ENCODE peak calls at places on chromosomes 4 and X, in seven cellular contexts. E, L, C, F, D, H and G are unnamed samples.

GRCh38 chr4:73309211-73309610 is 50.6 kb upstream of the ANKRD17 start:
- DNase-seq in E (no peak), L (no peak), C (no peak), F (no peak), D (no peak), H (no peak), G (no peak)

GRCh38 chr4:156113138-156113537 is 159.5 kb upstream of the CTSO start:
- DNase-seq in E (no peak), L (no peak), C (no peak), F (no peak), D (no peak), H (no peak), G (no peak)

GRCh38 chrX:1462596-1463251 is 10.0 kb upstream of the ASMTL start:
- DNase-seq in E (no peak), L (no peak), C (no peak), F (peak), D (peak), H (peak), G (no peak)

GRCh38 chr4:1172971-1173757 is 781 bp upstream of the SPON2 start:
- DNase-seq in E (no peak), L (no peak), C (no peak), F (no peak), D (peak), H (peak), G (no peak)

GRCh38 chr4:156598138-156598681 is 373.4 kb downstream of the PDGFC start:
- DNase-seq in E (no peak), L (peak), C (no peak), F (no peak), D (no peak), H (no peak), G (no peak)

GRCh38 chr4:169158046-169158445 is 112.7 kb downstream of the SH3RF1 start:
- DNase-seq in E (no peak), L (no peak), C (no peak), F (no peak), D (no peak), H (no peak), G (no peak)

GRCh38 chr4:184288451-184289178 is 70.9 kb upstream of the ENPP6 start:
- DNase-seq in E (no peak), L (no peak), C (peak), F (no peak), D (no peak), H (no peak), G (no peak)

GRCh38 chr4:123616970-123617392 is 220.4 kb downstream of the SPRY1 start:
- DNase-seq in E (peak), L (no peak), C (peak), F (peak), D (peak), H (no peak), G (peak)

GRCh38 chrX:1592128-1592862 is 891 bp downstream of the AKAP17A start:
- DNase-seq in E (no peak), L (peak), C (peak), F (no peak), D (no peak), H (no peak), G (no peak)

GRCh38 chrX:30156880-30157560 is 58.3 kb upstream of the MAGEB2 start:
- DNase-seq in E (no peak), L (no peak), C (no peak), F (no peak), D (no peak), H (no peak), G (no peak)

GRCh38 chrX:46444011-46444410 is 101.2 kb downstream of the ZNF674 start:
- DNase-seq in E (no peak), L (peak), C (no peak), F (no peak), D (no peak), H (peak), G (no peak)

GRCh38 chr4:98720871-98721480 is 62.6 kb upstream of the TSPAN5 start:
- DNase-seq in E (no peak), L (no peak), C (no peak), F (no peak), D (no peak), H (no peak), G (no peak)

GRCh38 chr4:24771241-24771640 is 24.1 kb upstream of the SOD3 start:
- DNase-seq in E (no peak), L (no peak), C (no peak), F (no peak), D (no peak), H (no peak), G (no peak)

GRCh38 chr4:38065181-38065580 is 105.0 kb downstream of the PTTG2 start:
- DNase-seq in E (no peak), L (no peak), C (no peak), F (no peak), D (no peak), H (no peak), G (no peak)

GRCh38 chr4:78297075-78297815 is 240.1 kb downstream of the FRAS1 start:
- DNase-seq in E (no peak), L (no peak), C (no peak), F (no peak), D (no peak), H (no peak), G (no peak)

GRCh38 chrX:102154900-102155805 is 624 bp downstream of the BEX5 start:
- DNase-seq in E (no peak), L (peak), C (peak), F (no peak), D (peak), H (no peak), G (no peak)

GRCh38 chr4:97910005-97910404 is 233.3 kb downstream of the STPG2 start:
- DNase-seq in E (no peak), L (peak), C (no peak), F (no peak), D (no peak), H (peak), G (no peak)

GRCh38 chr4:30744957-30745640 is 24.9 kb downstream of the PCDH7 start:
- DNase-seq in E (no peak), L (peak), C (no peak), F (no peak), D (no peak), H (no peak), G (no peak)

GRCh38 chr4:77025643-77026321 is 50.0 kb downstream of the CCNI start:
- DNase-seq in E (no peak), L (no peak), C (no peak), F (no peak), D (no peak), H (no peak), G (no peak)

GRCh38 chr4:172962564-172963353 is 205.9 kb upstream of the GALNT7 start:
- DNase-seq in E (no peak), L (no peak), C (peak), F (no peak), D (no peak), H (peak), G (no peak)

GRCh38 chr4:96766359-96766758 is 926.5 kb downstream of the PDHA2 start:
- DNase-seq in E (no peak), L (no peak), C (no peak), F (no peak), D (no peak), H (no peak), G (no peak)

GRCh38 chrX:15594371-15594770 is 6.4 kb downstream of the ACE2 start:
- DNase-seq in E (no peak), L (peak), C (no peak), F (no peak), D (no peak), H (peak), G (no peak)
- TF ChIP-seq CTCF in E (peak), L (no peak), C (no peak), F (no peak), D (no peak), H (no peak), G (no peak)

DNA sequence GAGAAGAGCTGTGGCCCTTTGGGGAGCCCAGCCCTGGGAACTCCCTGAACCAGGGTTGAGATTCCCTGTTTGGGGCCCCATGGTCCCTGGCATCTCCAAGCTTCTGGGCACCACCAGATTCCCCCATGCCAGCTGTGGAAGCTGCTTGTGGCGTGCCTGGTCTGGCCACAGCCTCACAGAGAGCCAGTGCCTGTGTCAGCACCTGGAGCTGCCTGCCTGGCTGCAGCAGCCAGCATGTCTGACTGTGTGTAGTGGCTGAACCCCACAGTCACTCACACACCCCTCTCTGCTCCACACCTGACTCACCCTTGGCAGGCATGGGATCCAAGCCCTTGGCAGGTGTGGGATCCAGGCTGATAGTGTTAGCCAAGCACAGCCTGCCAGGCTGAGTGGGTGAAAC is 97.2 kb upstream of the GALNTL6 start:
- DNase-seq in E (no peak), L (no peak), C (no peak), F (no peak), D (no peak), H (no peak), G (no peak)
- TF ChIP-seq CTCF in E (no peak), L (no peak), C (no peak), F (no peak), D (no peak), H (no peak), G (no peak)

GRCh38 chr4:57443308-57444243 is 333.4 kb upstream of the IGFBP7 start:
- DNase-seq in E (peak), L (peak), C (no peak), F (peak), D (no peak), H (no peak), G (no peak)

GRCh38 chr4:57435300-57435699 is 325.1 kb upstream of the IGFBP7 start:
- DNase-seq in E (no peak), L (no peak), C (no peak), F (no peak), D (no peak), H (no peak), G (no peak)

GRCh38 chr4:57442834-57443291 is 332.7 kb upstream of the IGFBP7 start:
- DNase-seq in E (peak), L (peak), C (peak), F (peak), D (peak), H (peak), G (no peak)

GRCh38 chr4:57442241-57442640 is 332.1 kb upstream of the IGFBP7 start:
- DNase-seq in E (no peak), L (no peak), C (no peak), F (no peak), D (no peak), H (no peak), G (no peak)

GRCh38 chr4:57437649-57438048 is 327.5 kb upstream of the IGFBP7 start:
- DNase-seq in E (no peak), L (no peak), C (no peak), F (no peak), D (no peak), H (no peak), G (no peak)
- TF ChIP-seq CTCF in E (no peak), L (no peak), C (no peak), F (no peak), D (no peak), H (no peak), G (no peak)

GRCh38 chr4:181938641-181939040 is 304.6 kb upstream of the TENM3 start:
- DNase-seq in E (no peak), L (no peak), C (no peak), F (no peak), D (no peak), H (no peak), G (no peak)

GRCh38 chr4:181933471-181933870 is 309.7 kb upstream of the TENM3 start:
- DNase-seq in E (no peak), L (no peak), C (no peak), F (no peak), D (no peak), H (no peak), G (no peak)

GRCh38 chr4:181944527-181944926 is 298.7 kb upstream of the TENM3 start:
- DNase-seq in E (no peak), L (no peak), C (no peak), F (no peak), D (no peak), H (no peak), G (no peak)

GRCh38 chr4:181939199-181939945 is 303.8 kb upstream of the TENM3 start:
- DNase-seq in E (no peak), L (no peak), C (no peak), F (no peak), D (no peak), H (peak), G (no peak)
- TF ChIP-seq CTCF in E (peak), L (peak), C (no peak), F (no peak), D (no peak), H (no peak), G (no peak)

GRCh38 chrX:88135735-88136134 is 611.3 kb upstream of the CPXCR1 start:
- DNase-seq in E (no peak), L (peak), C (no peak), F (no peak), D (no peak), H (no peak), G (no peak)
- TF ChIP-seq CTCF in E (no peak), L (no peak), C (no peak), F (no peak), D (no peak), H (peak), G (no peak)

GRCh38 chr4:114488301-114488982 is 110.2 kb upstream of the UGT8 start:
- DNase-seq in E (no peak), L (no peak), C (no peak), F (no peak), D (no peak), H (no peak), G (no peak)

GRCh38 chr4:114495471-114495928 is 103.1 kb upstream of the UGT8 start:
- DNase-seq in E (no peak), L (peak), C (no peak), F (no peak), D (peak), H (no peak), G (no peak)

GRCh38 chr4:114497116-114497515 is 101.5 kb upstream of the UGT8 start:
- DNase-seq in E (no peak), L (no peak), C (no peak), F (no peak), D (no peak), H (no peak), G (no peak)

GRCh38 chr4:114494257-114494803 is 104.3 kb upstream of the UGT8 start:
- DNase-seq in E (no peak), L (no peak), C (no peak), F (no peak), D (no peak), H (no peak), G (no peak)
- TF ChIP-seq CTCF in E (no peak), L (no peak), C (no peak), F (no peak), D (no peak), H (no peak), G (no peak)

DNA sequence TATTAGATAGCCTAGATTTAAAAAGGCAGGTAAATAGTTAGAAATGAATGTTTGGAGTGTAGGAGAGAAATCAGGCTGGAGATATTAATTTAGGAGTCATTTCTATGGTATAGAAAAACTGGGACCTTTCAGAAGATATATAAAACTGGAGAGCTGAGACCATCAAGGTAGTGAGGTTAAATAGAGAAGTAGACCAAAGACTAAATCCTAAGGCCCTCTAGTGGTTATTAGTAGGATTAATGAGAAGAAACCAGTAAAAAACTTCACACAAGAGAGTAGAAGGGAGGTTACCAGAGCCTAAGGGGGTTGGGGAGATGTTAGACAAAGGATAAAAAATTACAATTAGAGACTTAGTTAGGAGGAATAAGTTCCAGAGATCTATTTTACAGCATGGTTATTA is 351.0 kb upstream of the SPANXN1 start:
- DNase-seq in E (no peak), L (peak), C (no peak), F (no peak), D (no peak), H (no peak), G (no peak)
- TF ChIP-seq CTCF in E (no peak), L (no peak), C (no peak), F (no peak), D (no peak), H (no peak), G (no peak)

GRCh38 chr4:5790546-5790857 is 79.5 kb downstream of the EVC start:
- DNase-seq in E (no peak), L (no peak), C (no peak), F (no peak), D (no peak), H (no peak), G (no peak)
- TF ChIP-seq CTCF in E (no peak), L (no peak), C (no peak), F (no peak), D (no peak), H (peak), G (no peak)